ENCODE peak calls at places on chromosomes 13 and 19, in four cellular contexts. X, R, O and P are unnamed samples.

GRCh38 chr19:10766681-10767201 is 48.9 kb downstream of the DNM2 start:
- DNase-seq in X (no peak), R (no peak), O (no peak), P (no peak)

GRCh38 chr13:30746816-30747215 is 11.5 kb downstream of the ALOX5AP start:
- DNase-seq in X (no peak), R (no peak), O (no peak), P (no peak)

GRCh38 chr13:107271226-107271625 is 703.3 kb upstream of the ARGLU1 start:
- DNase-seq in X (no peak), R (no peak), O (no peak), P (no peak)

GRCh38 chr13:38819053-38819452 is 132.2 kb downstream of the FREM2 start:
- DNase-seq in X (no peak), R (no peak), O (no peak), P (no peak)

GRCh38 chr19:31285744-31286143 is 63.5 kb downstream of the TSHZ3 start:
- DNase-seq in X (no peak), R (no peak), O (no peak), P (no peak)

GRCh38 chr19:32350492-32350891 is 5.1 kb downstream of the ZNF507 start:
- DNase-seq in X (no peak), R (no peak), O (peak; percentile 84), P (no peak)

GRCh38 chr19:3601021-3601420 is 5.7 kb downstream of the TBXA2R start:
- DNase-seq in X (no peak), R (no peak), O (no peak), P (no peak)

GRCh38 chr19:9406798-9407352 is 28.5 kb downstream of the ZNF266 start:
- DNase-seq in X (no peak), R (peak; percentile 81), O (no peak), P (no peak)

GRCh38 chr19:43779147-43779819 is 1.5 kb downstream of the KCNN4 start:
- DNase-seq in X (no peak), R (no peak), O (no peak), P (no peak)

GRCh38 chr13:109880371-109881346 is 94.3 kb upstream of the IRS2 start:
- DNase-seq in X (no peak), R (no peak), O (no peak), P (no peak)

GRCh38 chr13:91609353-91609752 is 210.9 kb downstream of the GPC5 start:
- DNase-seq in X (no peak), R (no peak), O (no peak), P (no peak)

GRCh38 chr13:32320528-32320927 is 5.2 kb downstream of the BRCA2 start:
- DNase-seq in X (no peak), R (no peak), O (peak; percentile 27), P (no peak)

GRCh38 chr13:42305503-42305902 is 33.6 kb downstream of the AKAP11 start:
- DNase-seq in X (no peak), R (no peak), O (no peak), P (no peak)

GRCh38 chr13:39603424-39603947 is 493 bp upstream of the LHFPL6 start:
- DNase-seq in X (no peak), R (no peak), O (no peak), P (no peak)

GRCh38 chr19:902446-903226 is 9.4 kb downstream of the RNU6-9 start:
- DNase-seq in X (no peak), R (no peak), O (no peak), P (no peak)

GRCh38 chr13:109985871-109986270 is 199.5 kb upstream of the IRS2 start:
- DNase-seq in X (no peak), R (no peak), O (no peak), P (no peak)

GRCh38 chr19:17001603-17002183 is 24.9 kb downstream of the CPAMD8 start:
- DNase-seq in X (no peak), R (peak; percentile 46), O (no peak), P (no peak)

GRCh38 chr19:16259385-16260159 is 61.9 kb downstream of the AP1M1 start:
- DNase-seq in X (no peak), R (no peak), O (no peak), P (no peak)

GRCh38 chr19:11087870-11088507 is 1.3 kb upstream of the LDLR start:
- DNase-seq in X (no peak), R (no peak), O (no peak), P (no peak)

GRCh38 chr19:35295792-35296462 is 4.0 kb downstream of the MAG start:
- DNase-seq in X (no peak), R (peak; percentile 43), O (no peak), P (no peak)

GRCh38 chr19:44809856-44810554 is 1.1 kb downstream of the BCAM start:
- DNase-seq in X (no peak), R (no peak), O (no peak), P (no peak)

GRCh38 chr19:18223860-18224524 is 2.2 kb downstream of the PDE4C start:
- DNase-seq in X (peak; percentile 49), R (peak; percentile 93), O (peak; percentile 63), P (peak; percentile 39)

GRCh38 chr19:18225355-18225701 is 910 bp downstream of the PDE4C start:
- DNase-seq in X (no peak), R (no peak), O (no peak), P (no peak)

GRCh38 chr19:18226956-18227780 is 930 bp upstream of the PDE4C start:
- DNase-seq in X (no peak), R (no peak), O (no peak), P (no peak)

GRCh38 chr19:18224525-18225354 is 1.5 kb downstream of the PDE4C start:
- DNase-seq in X (peak; percentile 99), R (peak; percentile 95), O (peak; percentile 95), P (peak; percentile 96)

GRCh38 chr19:18225702-18226468 is at the start of gene PDE4C:
- DNase-seq in X (no peak), R (no peak), O (no peak), P (no peak)
- TF ChIP-seq TCF7L2 in X (no peak), R (no peak), O (no peak), P (no peak)

DNA sequence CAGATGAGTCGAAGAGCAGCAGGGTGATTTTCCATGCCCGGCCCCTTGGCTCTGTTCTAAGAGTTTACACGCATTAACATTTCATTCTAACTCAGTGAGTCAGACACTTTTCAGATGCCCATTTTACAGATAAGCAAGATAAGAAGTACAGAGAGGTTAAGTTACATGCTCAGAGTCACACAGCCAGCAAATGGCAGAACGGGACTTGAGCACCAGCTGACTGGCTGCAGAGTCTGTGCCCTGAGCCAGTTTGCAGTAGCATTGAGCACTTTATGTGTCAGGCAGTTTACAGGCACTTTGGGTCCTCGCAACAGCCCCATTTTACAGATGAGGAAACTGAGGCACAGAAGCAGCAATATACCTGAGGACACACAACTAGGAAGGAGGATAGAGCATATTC is 19.0 kb downstream of the CCDC8 start:
- DNase-seq in X (no peak), R (no peak), O (no peak), P (no peak)
- TF ChIP-seq POLR2AphosphoS5 in X (no peak), R (no peak), O (no peak), P (no peak)

GRCh38 chr13:102800145-102801041 is 1.5 kb downstream of the BIVM start:
- DNase-seq in X (peak; percentile 34), R (peak; percentile 72), O (peak; percentile 66), P (peak; percentile 10)
- TF ChIP-seq TCF7L2 in X (no peak), R (no peak), O (no peak), P (no peak)

DNA sequence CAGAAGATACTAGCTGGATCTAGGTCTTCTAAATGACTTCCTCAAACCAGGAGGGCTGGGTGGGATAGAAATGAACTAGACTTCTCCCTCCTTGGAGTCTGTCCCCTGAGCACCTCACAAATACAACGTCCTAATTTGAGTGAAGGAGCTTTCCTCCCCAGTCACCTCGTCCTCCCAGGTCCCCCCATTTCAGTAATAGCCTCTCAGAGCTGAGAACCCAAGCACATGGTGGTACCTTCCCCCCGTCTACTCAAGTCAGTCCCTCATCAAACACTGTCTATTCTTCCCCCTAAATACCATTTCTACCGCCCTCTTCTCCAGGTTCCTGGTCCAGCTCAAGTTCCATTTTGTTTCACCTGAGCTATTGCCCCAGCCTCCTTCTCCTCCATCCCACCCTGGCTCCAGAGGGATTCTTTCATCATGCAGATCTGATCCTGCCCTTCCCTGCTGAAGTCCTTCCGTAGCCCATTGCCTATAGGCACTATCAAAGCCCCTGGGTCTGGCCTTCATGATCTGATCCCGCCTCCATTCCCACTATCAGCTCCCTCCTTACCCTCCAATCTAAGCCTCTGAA is 5.3 kb upstream of the PRKCG start:
- DNase-seq in X (no peak), R (no peak), O (no peak), P (no peak)
- TF ChIP-seq POLR2AphosphoS5 in X (no peak), R (peak; percentile 43), O (peak; percentile 59), P (peak; percentile 46)